ENCODE peak calls at places on chromosomes 6 and 20, in ten cellular contexts. One of them, this sample, is unnamed.

GRCh38 chr6:145042559-145042958 is 692.8 kb downstream of the EPM2A start:
- DNase-seq in activated naive CD8-positive, alpha-beta T cell treated with anti-CD3 and anti-CD28 coated beads, Interleukin-2, amount 50 U/mL, for 24 hours: no peak
- DNase-seq in GM23248: no peak
- DNase-seq in MCF 10A: no peak
- DNase-seq in activated CD4-positive, alpha-beta T cell treated with anti-CD3 and anti-CD28 coated beads for 48 hours: peak
- DNase-seq in GM04503: no peak
- DNase-seq in esophagus squamous epithelium: no peak
- DNase-seq in H7: peak
- DNase-seq in CD4-positive, CD25-positive, alpha-beta regulatory T cell: no peak
- DNase-seq in GM19239: no peak
- DNase-seq in this sample: no peak

GRCh38 chr6:165574220-165574619 is 88.8 kb downstream of the PDE10A start:
- DNase-seq in activated naive CD8-positive, alpha-beta T cell treated with anti-CD3 and anti-CD28 coated beads, Interleukin-2, amount 50 U/mL, for 24 hours: no peak
- DNase-seq in GM23248: no peak
- DNase-seq in MCF 10A: peak
- DNase-seq in activated CD4-positive, alpha-beta T cell treated with anti-CD3 and anti-CD28 coated beads for 48 hours: no peak
- DNase-seq in GM04503: no peak
- DNase-seq in esophagus squamous epithelium: no peak
- DNase-seq in H7: no peak
- DNase-seq in CD4-positive, CD25-positive, alpha-beta regulatory T cell: no peak
- DNase-seq in GM19239: no peak
- DNase-seq in this sample: no peak

GRCh38 chr6:141482773-141483172 is 650.0 kb upstream of the GJE1 start:
- DNase-seq in activated naive CD8-positive, alpha-beta T cell treated with anti-CD3 and anti-CD28 coated beads, Interleukin-2, amount 50 U/mL, for 24 hours: no peak
- DNase-seq in GM23248: peak
- DNase-seq in MCF 10A: no peak
- DNase-seq in activated CD4-positive, alpha-beta T cell treated with anti-CD3 and anti-CD28 coated beads for 48 hours: no peak
- DNase-seq in GM04503: no peak
- DNase-seq in esophagus squamous epithelium: no peak
- DNase-seq in H7: no peak
- DNase-seq in CD4-positive, CD25-positive, alpha-beta regulatory T cell: no peak
- DNase-seq in GM19239: no peak
- DNase-seq in this sample: peak

GRCh38 chr20:63846128-63846771 is 15.0 kb upstream of the ABHD16B start:
- DNase-seq in activated naive CD8-positive, alpha-beta T cell treated with anti-CD3 and anti-CD28 coated beads, Interleukin-2, amount 50 U/mL, for 24 hours: no peak
- DNase-seq in GM23248: peak
- DNase-seq in MCF 10A: peak
- DNase-seq in activated CD4-positive, alpha-beta T cell treated with anti-CD3 and anti-CD28 coated beads for 48 hours: no peak
- DNase-seq in GM04503: no peak
- DNase-seq in esophagus squamous epithelium: no peak
- DNase-seq in H7: peak
- DNase-seq in CD4-positive, CD25-positive, alpha-beta regulatory T cell: no peak
- DNase-seq in GM19239: no peak
- DNase-seq in this sample: peak

GRCh38 chr6:34586327-34587040 is 30.4 kb upstream of the SPDEF start:
- DNase-seq in activated naive CD8-positive, alpha-beta T cell treated with anti-CD3 and anti-CD28 coated beads, Interleukin-2, amount 50 U/mL, for 24 hours: no peak
- DNase-seq in GM23248: no peak
- DNase-seq in MCF 10A: no peak
- DNase-seq in activated CD4-positive, alpha-beta T cell treated with anti-CD3 and anti-CD28 coated beads for 48 hours: no peak
- DNase-seq in GM04503: no peak
- DNase-seq in esophagus squamous epithelium: no peak
- DNase-seq in H7: no peak
- DNase-seq in CD4-positive, CD25-positive, alpha-beta regulatory T cell: no peak
- DNase-seq in GM19239: no peak
- DNase-seq in this sample: no peak

GRCh38 chr6:137705166-137706064 is 161.6 kb upstream of the TNFAIP3 start:
- DNase-seq in activated naive CD8-positive, alpha-beta T cell treated with anti-CD3 and anti-CD28 coated beads, Interleukin-2, amount 50 U/mL, for 24 hours: peak
- DNase-seq in GM23248: peak
- DNase-seq in MCF 10A: peak
- DNase-seq in activated CD4-positive, alpha-beta T cell treated with anti-CD3 and anti-CD28 coated beads for 48 hours: peak
- DNase-seq in GM04503: no peak
- DNase-seq in esophagus squamous epithelium: no peak
- DNase-seq in H7: peak
- DNase-seq in CD4-positive, CD25-positive, alpha-beta regulatory T cell: peak
- DNase-seq in GM19239: no peak
- DNase-seq in this sample: peak

GRCh38 chr6:166989427-166990034 is 9.7 kb upstream of the CEP43 start:
- DNase-seq in activated naive CD8-positive, alpha-beta T cell treated with anti-CD3 and anti-CD28 coated beads, Interleukin-2, amount 50 U/mL, for 24 hours: no peak
- DNase-seq in GM23248: peak
- DNase-seq in MCF 10A: peak
- DNase-seq in activated CD4-positive, alpha-beta T cell treated with anti-CD3 and anti-CD28 coated beads for 48 hours: peak
- DNase-seq in GM04503: no peak
- DNase-seq in esophagus squamous epithelium: no peak
- DNase-seq in H7: no peak
- DNase-seq in CD4-positive, CD25-positive, alpha-beta regulatory T cell: peak
- DNase-seq in GM19239: no peak
- DNase-seq in this sample: peak

GRCh38 chr6:63792846-63793245 is 157.2 kb downstream of the PHF3 start:
- DNase-seq in activated naive CD8-positive, alpha-beta T cell treated with anti-CD3 and anti-CD28 coated beads, Interleukin-2, amount 50 U/mL, for 24 hours: no peak
- DNase-seq in GM23248: no peak
- DNase-seq in MCF 10A: no peak
- DNase-seq in activated CD4-positive, alpha-beta T cell treated with anti-CD3 and anti-CD28 coated beads for 48 hours: no peak
- DNase-seq in GM04503: no peak
- DNase-seq in esophagus squamous epithelium: no peak
- DNase-seq in H7: no peak
- DNase-seq in CD4-positive, CD25-positive, alpha-beta regulatory T cell: no peak
- DNase-seq in GM19239: no peak
- DNase-seq in this sample: no peak

GRCh38 chr6:109580519-109580918 is 97.5 kb upstream of the ZBTB24 start:
- DNase-seq in activated naive CD8-positive, alpha-beta T cell treated with anti-CD3 and anti-CD28 coated beads, Interleukin-2, amount 50 U/mL, for 24 hours: no peak
- DNase-seq in GM23248: no peak
- DNase-seq in MCF 10A: peak
- DNase-seq in activated CD4-positive, alpha-beta T cell treated with anti-CD3 and anti-CD28 coated beads for 48 hours: no peak
- DNase-seq in GM04503: no peak
- DNase-seq in esophagus squamous epithelium: no peak
- DNase-seq in H7: peak
- DNase-seq in CD4-positive, CD25-positive, alpha-beta regulatory T cell: no peak
- DNase-seq in GM19239: no peak
- DNase-seq in this sample: peak

GRCh38 chr20:50292324-50293243 is 102.0 kb downstream of the CEBPB start:
- DNase-seq in activated naive CD8-positive, alpha-beta T cell treated with anti-CD3 and anti-CD28 coated beads, Interleukin-2, amount 50 U/mL, for 24 hours: peak
- DNase-seq in GM23248: peak
- DNase-seq in MCF 10A: peak
- DNase-seq in activated CD4-positive, alpha-beta T cell treated with anti-CD3 and anti-CD28 coated beads for 48 hours: peak
- DNase-seq in GM04503: peak
- DNase-seq in esophagus squamous epithelium: peak
- DNase-seq in H7: peak
- DNase-seq in CD4-positive, CD25-positive, alpha-beta regulatory T cell: no peak
- DNase-seq in GM19239: no peak
- DNase-seq in this sample: peak

GRCh38 chr6:2396292-2396691 is 150.9 kb upstream of the GMDS start:
- DNase-seq in activated naive CD8-positive, alpha-beta T cell treated with anti-CD3 and anti-CD28 coated beads, Interleukin-2, amount 50 U/mL, for 24 hours: no peak
- DNase-seq in GM23248: no peak
- DNase-seq in MCF 10A: no peak
- DNase-seq in activated CD4-positive, alpha-beta T cell treated with anti-CD3 and anti-CD28 coated beads for 48 hours: no peak
- DNase-seq in GM04503: no peak
- DNase-seq in esophagus squamous epithelium: no peak
- DNase-seq in H7: peak
- DNase-seq in CD4-positive, CD25-positive, alpha-beta regulatory T cell: no peak
- DNase-seq in GM19239: no peak
- DNase-seq in this sample: no peak

GRCh38 chr6:169795196-169795595 is 43.8 kb downstream of the ERMARD start:
- DNase-seq in activated naive CD8-positive, alpha-beta T cell treated with anti-CD3 and anti-CD28 coated beads, Interleukin-2, amount 50 U/mL, for 24 hours: no peak
- DNase-seq in GM23248: no peak
- DNase-seq in MCF 10A: no peak
- DNase-seq in activated CD4-positive, alpha-beta T cell treated with anti-CD3 and anti-CD28 coated beads for 48 hours: no peak
- DNase-seq in GM04503: no peak
- DNase-seq in esophagus squamous epithelium: no peak
- DNase-seq in H7: no peak
- DNase-seq in CD4-positive, CD25-positive, alpha-beta regulatory T cell: no peak
- DNase-seq in GM19239: no peak
- DNase-seq in this sample: no peak

GRCh38 chr6:167402195-167402686 is 77.4 kb downstream of the TTLL2 start:
- DNase-seq in activated naive CD8-positive, alpha-beta T cell treated with anti-CD3 and anti-CD28 coated beads, Interleukin-2, amount 50 U/mL, for 24 hours: no peak
- DNase-seq in GM23248: no peak
- DNase-seq in MCF 10A: no peak
- DNase-seq in activated CD4-positive, alpha-beta T cell treated with anti-CD3 and anti-CD28 coated beads for 48 hours: no peak
- DNase-seq in GM04503: no peak
- DNase-seq in esophagus squamous epithelium: no peak
- DNase-seq in H7: peak
- DNase-seq in CD4-positive, CD25-positive, alpha-beta regulatory T cell: no peak
- DNase-seq in GM19239: no peak
- DNase-seq in this sample: no peak

GRCh38 chr6:139173172-139173571 is 38.3 kb downstream of the HECA start:
- DNase-seq in activated naive CD8-positive, alpha-beta T cell treated with anti-CD3 and anti-CD28 coated beads, Interleukin-2, amount 50 U/mL, for 24 hours: no peak
- DNase-seq in GM23248: no peak
- DNase-seq in MCF 10A: peak
- DNase-seq in activated CD4-positive, alpha-beta T cell treated with anti-CD3 and anti-CD28 coated beads for 48 hours: no peak
- DNase-seq in GM04503: no peak
- DNase-seq in esophagus squamous epithelium: no peak
- DNase-seq in H7: no peak
- DNase-seq in CD4-positive, CD25-positive, alpha-beta regulatory T cell: peak
- DNase-seq in GM19239: no peak
- DNase-seq in this sample: no peak

GRCh38 chr6:137092018-137092417 is 47.3 kb upstream of the IL20RA start:
- DNase-seq in activated naive CD8-positive, alpha-beta T cell treated with anti-CD3 and anti-CD28 coated beads, Interleukin-2, amount 50 U/mL, for 24 hours: no peak
- DNase-seq in GM23248: no peak
- DNase-seq in MCF 10A: no peak
- DNase-seq in activated CD4-positive, alpha-beta T cell treated with anti-CD3 and anti-CD28 coated beads for 48 hours: no peak
- DNase-seq in GM04503: no peak
- DNase-seq in esophagus squamous epithelium: no peak
- DNase-seq in H7: no peak
- DNase-seq in CD4-positive, CD25-positive, alpha-beta regulatory T cell: no peak
- DNase-seq in GM19239: no peak
- DNase-seq in this sample: no peak

GRCh38 chr6:17820055-17820454 is 113.3 kb upstream of the NUP153 start:
- DNase-seq in activated naive CD8-positive, alpha-beta T cell treated with anti-CD3 and anti-CD28 coated beads, Interleukin-2, amount 50 U/mL, for 24 hours: no peak
- DNase-seq in GM23248: no peak
- DNase-seq in MCF 10A: no peak
- DNase-seq in activated CD4-positive, alpha-beta T cell treated with anti-CD3 and anti-CD28 coated beads for 48 hours: no peak
- DNase-seq in GM04503: no peak
- DNase-seq in esophagus squamous epithelium: no peak
- DNase-seq in H7: peak
- DNase-seq in CD4-positive, CD25-positive, alpha-beta regulatory T cell: no peak
- DNase-seq in GM19239: no peak
- DNase-seq in this sample: peak

GRCh38 chr6:159853735-159854134 is 37.1 kb upstream of the MAS1 start:
- DNase-seq in activated naive CD8-positive, alpha-beta T cell treated with anti-CD3 and anti-CD28 coated beads, Interleukin-2, amount 50 U/mL, for 24 hours: no peak
- DNase-seq in GM23248: no peak
- DNase-seq in MCF 10A: no peak
- DNase-seq in activated CD4-positive, alpha-beta T cell treated with anti-CD3 and anti-CD28 coated beads for 48 hours: no peak
- DNase-seq in GM04503: no peak
- DNase-seq in esophagus squamous epithelium: no peak
- DNase-seq in H7: no peak
- DNase-seq in CD4-positive, CD25-positive, alpha-beta regulatory T cell: no peak
- DNase-seq in GM19239: no peak
- DNase-seq in this sample: no peak

GRCh38 chr6:160254467-160255312 is 3.9 kb downstream of the SLC22A2 start:
- DNase-seq in activated naive CD8-positive, alpha-beta T cell treated with anti-CD3 and anti-CD28 coated beads, Interleukin-2, amount 50 U/mL, for 24 hours: no peak
- DNase-seq in GM23248: no peak
- DNase-seq in MCF 10A: peak
- DNase-seq in activated CD4-positive, alpha-beta T cell treated with anti-CD3 and anti-CD28 coated beads for 48 hours: no peak
- DNase-seq in GM04503: no peak
- DNase-seq in esophagus squamous epithelium: no peak
- DNase-seq in H7: peak
- DNase-seq in CD4-positive, CD25-positive, alpha-beta regulatory T cell: no peak
- DNase-seq in GM19239: no peak
- DNase-seq in this sample: no peak

GRCh38 chr20:45952861-45953260 is 18.4 kb downstream of the PCIF1 start:
- DNase-seq in activated naive CD8-positive, alpha-beta T cell treated with anti-CD3 and anti-CD28 coated beads, Interleukin-2, amount 50 U/mL, for 24 hours: no peak
- DNase-seq in GM23248: no peak
- DNase-seq in MCF 10A: no peak
- DNase-seq in activated CD4-positive, alpha-beta T cell treated with anti-CD3 and anti-CD28 coated beads for 48 hours: no peak
- DNase-seq in GM04503: no peak
- DNase-seq in esophagus squamous epithelium: no peak
- DNase-seq in H7: no peak
- DNase-seq in CD4-positive, CD25-positive, alpha-beta regulatory T cell: no peak
- DNase-seq in GM19239: no peak
- DNase-seq in this sample: no peak

GRCh38 chr20:36591854-36592641 is 13.5 kb upstream of the RAB5IF start:
- DNase-seq in activated naive CD8-positive, alpha-beta T cell treated with anti-CD3 and anti-CD28 coated beads, Interleukin-2, amount 50 U/mL, for 24 hours: peak
- DNase-seq in GM23248: peak
- DNase-seq in MCF 10A: peak
- DNase-seq in activated CD4-positive, alpha-beta T cell treated with anti-CD3 and anti-CD28 coated beads for 48 hours: peak
- DNase-seq in GM04503: no peak
- DNase-seq in esophagus squamous epithelium: no peak
- DNase-seq in H7: peak
- DNase-seq in CD4-positive, CD25-positive, alpha-beta regulatory T cell: peak
- DNase-seq in GM19239: no peak
- DNase-seq in this sample: peak

GRCh38 chr20:36847009-36847709 is 28.8 kb upstream of the TLDC2 start:
- DNase-seq in activated naive CD8-positive, alpha-beta T cell treated with anti-CD3 and anti-CD28 coated beads, Interleukin-2, amount 50 U/mL, for 24 hours: no peak
- DNase-seq in GM23248: peak
- DNase-seq in MCF 10A: peak
- DNase-seq in activated CD4-positive, alpha-beta T cell treated with anti-CD3 and anti-CD28 coated beads for 48 hours: no peak
- DNase-seq in GM04503: no peak
- DNase-seq in esophagus squamous epithelium: no peak
- DNase-seq in H7: no peak
- DNase-seq in CD4-positive, CD25-positive, alpha-beta regulatory T cell: no peak
- DNase-seq in GM19239: no peak
- DNase-seq in this sample: peak

GRCh38 chr20:19973920-19974620 is 43.1 kb upstream of the NAA20 start:
- DNase-seq in activated naive CD8-positive, alpha-beta T cell treated with anti-CD3 and anti-CD28 coated beads, Interleukin-2, amount 50 U/mL, for 24 hours: no peak
- DNase-seq in GM23248: peak
- DNase-seq in MCF 10A: peak
- DNase-seq in activated CD4-positive, alpha-beta T cell treated with anti-CD3 and anti-CD28 coated beads for 48 hours: no peak
- DNase-seq in GM04503: no peak
- DNase-seq in esophagus squamous epithelium: no peak
- DNase-seq in H7: no peak
- DNase-seq in CD4-positive, CD25-positive, alpha-beta regulatory T cell: no peak
- DNase-seq in GM19239: no peak
- DNase-seq in this sample: peak

GRCh38 chr6:135774006-135774405 is 77.5 kb upstream of the PDE7B start:
- DNase-seq in activated naive CD8-positive, alpha-beta T cell treated with anti-CD3 and anti-CD28 coated beads, Interleukin-2, amount 50 U/mL, for 24 hours: no peak
- DNase-seq in GM23248: no peak
- DNase-seq in MCF 10A: no peak
- DNase-seq in activated CD4-positive, alpha-beta T cell treated with anti-CD3 and anti-CD28 coated beads for 48 hours: no peak
- DNase-seq in GM04503: no peak
- DNase-seq in esophagus squamous epithelium: no peak
- DNase-seq in H7: no peak
- DNase-seq in CD4-positive, CD25-positive, alpha-beta regulatory T cell: no peak
- DNase-seq in GM19239: no peak
- DNase-seq in this sample: no peak

GRCh38 chr6:87378947-87379346 is 28.8 kb upstream of the CFAP206 start:
- DNase-seq in activated naive CD8-positive, alpha-beta T cell treated with anti-CD3 and anti-CD28 coated beads, Interleukin-2, amount 50 U/mL, for 24 hours: no peak
- DNase-seq in GM23248: no peak
- DNase-seq in MCF 10A: no peak
- DNase-seq in activated CD4-positive, alpha-beta T cell treated with anti-CD3 and anti-CD28 coated beads for 48 hours: no peak
- DNase-seq in GM04503: no peak
- DNase-seq in esophagus squamous epithelium: no peak
- DNase-seq in H7: no peak
- DNase-seq in CD4-positive, CD25-positive, alpha-beta regulatory T cell: no peak
- DNase-seq in GM19239: no peak
- DNase-seq in this sample: no peak

GRCh38 chr6:112040933-112041332 is 13.0 kb upstream of the CCN6 start:
- DNase-seq in activated naive CD8-positive, alpha-beta T cell treated with anti-CD3 and anti-CD28 coated beads, Interleukin-2, amount 50 U/mL, for 24 hours: no peak
- DNase-seq in GM23248: peak
- DNase-seq in MCF 10A: no peak
- DNase-seq in activated CD4-positive, alpha-beta T cell treated with anti-CD3 and anti-CD28 coated beads for 48 hours: no peak
- DNase-seq in GM04503: no peak
- DNase-seq in esophagus squamous epithelium: no peak
- DNase-seq in H7: no peak
- DNase-seq in CD4-positive, CD25-positive, alpha-beta regulatory T cell: no peak
- DNase-seq in GM19239: no peak
- DNase-seq in this sample: no peak

GRCh38 chr6:168828035-168828434 is 387.1 kb downstream of the SMOC2 start:
- DNase-seq in activated naive CD8-positive, alpha-beta T cell treated with anti-CD3 and anti-CD28 coated beads, Interleukin-2, amount 50 U/mL, for 24 hours: no peak
- DNase-seq in GM23248: no peak
- DNase-seq in MCF 10A: no peak
- DNase-seq in activated CD4-positive, alpha-beta T cell treated with anti-CD3 and anti-CD28 coated beads for 48 hours: no peak
- DNase-seq in GM04503: no peak
- DNase-seq in esophagus squamous epithelium: no peak
- DNase-seq in H7: no peak
- DNase-seq in CD4-positive, CD25-positive, alpha-beta regulatory T cell: no peak
- DNase-seq in GM19239: no peak
- DNase-seq in this sample: no peak

GRCh38 chr20:59007758-59008511 is 881 bp upstream of the CTSZ start:
- DNase-seq in activated naive CD8-positive, alpha-beta T cell treated with anti-CD3 and anti-CD28 coated beads, Interleukin-2, amount 50 U/mL, for 24 hours: peak
- DNase-seq in GM23248: no peak
- DNase-seq in MCF 10A: no peak
- DNase-seq in activated CD4-positive, alpha-beta T cell treated with anti-CD3 and anti-CD28 coated beads for 48 hours: no peak
- DNase-seq in GM04503: no peak
- DNase-seq in esophagus squamous epithelium: peak
- DNase-seq in H7: no peak
- DNase-seq in CD4-positive, CD25-positive, alpha-beta regulatory T cell: no peak
- DNase-seq in GM19239: peak
- DNase-seq in this sample: no peak

GRCh38 chr20:63652192-63652980 is 838 bp downstream of the STMN3 start:
- DNase-seq in activated naive CD8-positive, alpha-beta T cell treated with anti-CD3 and anti-CD28 coated beads, Interleukin-2, amount 50 U/mL, for 24 hours: peak
- DNase-seq in GM23248: peak
- DNase-seq in MCF 10A: no peak
- DNase-seq in activated CD4-positive, alpha-beta T cell treated with anti-CD3 and anti-CD28 coated beads for 48 hours: no peak
- DNase-seq in GM04503: no peak
- DNase-seq in esophagus squamous epithelium: no peak
- DNase-seq in H7: peak
- DNase-seq in CD4-positive, CD25-positive, alpha-beta regulatory T cell: peak
- DNase-seq in GM19239: no peak
- DNase-seq in this sample: no peak

This sample was measured in choroid plexus epithelial cell.